ENCODE peak calls at places on chromosomes 6 and 20, in six cellular contexts. U is substantia nigra, K is NCI-H1694, P is pons, Q is HuH-7, W is fibroblast of the aortic adventitia. N is an unnamed sample.

GRCh38 chr20:49320460-49320859 is 42.6 kb upstream of the ZNFX1 start:
- DNase-seq in Q (peak; percentile 66), U (no peak), W (peak; percentile 69), K (peak; percentile 27), P (no peak), N (peak; percentile 83)

GRCh38 chr6:112781236-112781635 is 434.1 kb downstream of the RFPL4B start:
- DNase-seq in P (peak; percentile 41), Q (no peak), W (peak; percentile 35), K (no peak), U (no peak), N (no peak)

GRCh38 chr6:83198486-83199172 is 5.5 kb downstream of the RWDD2A start:
- DNase-seq in U (no peak), K (no peak), W (peak; percentile 28), Q (no peak), P (no peak), N (no peak)

GRCh38 chr20:51195419-51195901 is 172.6 kb upstream of the KCNG1 start:
- DNase-seq in U (no peak), Q (no peak), W (no peak), P (no peak), K (no peak), N (no peak)

GRCh38 chr6:100774681-100775080 is 106.4 kb downstream of the ASCC3 start:
- DNase-seq in Q (no peak), W (no peak), K (no peak), P (no peak), U (no peak), N (no peak)

GRCh38 chr20:17878912-17879602 is 89.5 kb downstream of the SNX5 start:
- DNase-seq in W (no peak), U (no peak), K (no peak), Q (no peak), P (no peak), N (no peak)

GRCh38 chr20:55004044-55004443 is 528.7 kb downstream of the DOK5 start:
- DNase-seq in P (no peak), W (no peak), U (no peak), Q (no peak), K (no peak), N (no peak)

GRCh38 chr6:21200056-21200870 is 393.3 kb upstream of the SOX4 start:
- DNase-seq in W (peak; percentile 4), P (no peak), Q (no peak), U (no peak), K (peak; percentile 17), N (peak; percentile 25)

GRCh38 chr20:25848222-25848621 is 151.6 kb upstream of the ZNF337 start:
- DNase-seq in K (no peak), W (no peak), U (no peak), P (no peak), Q (no peak), N (no peak)

GRCh38 chr6:162798546-162798945 is 70.8 kb downstream of the PACRG start:
- DNase-seq in Q (no peak), W (no peak), U (no peak), K (no peak), P (no peak), N (no peak)

GRCh38 chr6:52724041-52724405 is 39.3 kb downstream of the GSTA2 start:
- DNase-seq in W (peak; percentile 89), Q (no peak), K (no peak), P (no peak), U (no peak), N (no peak)

GRCh38 chr20:6388666-6389197 is 265.9 kb upstream of the FERMT1 start:
- DNase-seq in U (no peak), K (no peak), P (no peak), W (no peak), Q (no peak), N (no peak)